ENCODE peak calls at places on chromosomes 6 and 20, in nine cellular contexts. K, U, G, P, C, B, V, Y and H are unnamed samples.

GRCh38 chr6:158869010-158869603 is 49.9 kb upstream of the EZR start:
- DNase-seq in K (no peak), U (no peak), G (no peak), P (no peak), C (no peak), B (peak), V (no peak), Y (peak), H (no peak)

GRCh38 chr6:147961473-147962141 is 381.0 kb upstream of the SASH1 start:
- DNase-seq in K (no peak), U (no peak), G (no peak), P (no peak), C (no peak), B (no peak), V (no peak), Y (no peak), H (no peak)

GRCh38 chr6:96227135-96227534 is 211.4 kb downstream of the FUT9 start:
- DNase-seq in K (no peak), U (no peak), G (no peak), P (no peak), C (no peak), B (no peak), V (no peak), Y (no peak), H (no peak)

GRCh38 chr20:45095753-45096371 is 5.1 kb downstream of the KCNS1 start:
- DNase-seq in K (peak), U (peak), G (peak), P (peak), C (peak), B (peak), V (peak), Y (peak), H (peak)

GRCh38 chr6:37406942-37407341 is 26.1 kb upstream of the CMTR1 start:
- DNase-seq in K (no peak), U (no peak), G (no peak), P (no peak), C (no peak), B (no peak), V (no peak), Y (no peak), H (no peak)

GRCh38 chr20:50574108-50574507 is 63.9 kb downstream of the PTPN1 start:
- DNase-seq in K (no peak), U (no peak), G (no peak), P (no peak), C (no peak), B (no peak), V (no peak), Y (no peak), H (no peak)

GRCh38 chr6:18350271-18350670 is 36.9 kb upstream of the RNF144B start:
- DNase-seq in K (no peak), U (no peak), G (no peak), P (no peak), C (no peak), B (no peak), V (peak), Y (no peak), H (no peak)

GRCh38 chr20:19936801-19937583 is 80.2 kb upstream of the NAA20 start:
- DNase-seq in K (peak), U (no peak), G (peak), P (peak), C (no peak), B (no peak), V (no peak), Y (no peak), H (peak)

GRCh38 chr6:15409301-15410125 is 163.6 kb downstream of the JARID2 start:
- DNase-seq in K (no peak), U (no peak), G (no peak), P (no peak), C (no peak), B (no peak), V (no peak), Y (no peak), H (no peak)

GRCh38 chr20:45433316-45433715 is 17.4 kb downstream of the PIGT start:
- DNase-seq in K (no peak), U (no peak), G (no peak), P (no peak), C (no peak), B (no peak), V (no peak), Y (no peak), H (no peak)

GRCh38 chr6:41422156-41422555 is 86.7 kb downstream of the NCR2 start:
- DNase-seq in K (no peak), U (no peak), G (no peak), P (no peak), C (no peak), B (no peak), V (no peak), Y (no peak), H (no peak)

GRCh38 chr6:27873101-27874030 is 38.8 kb downstream of the OR2B2 start:
- DNase-seq in K (peak), U (no peak), G (peak), P (peak), C (no peak), B (peak), V (no peak), Y (peak), H (no peak)

GRCh38 chr20:43409041-43409913 is 48.4 kb upstream of the SRSF6 start:
- DNase-seq in K (peak), U (no peak), G (no peak), P (no peak), C (peak), B (no peak), V (no peak), Y (no peak), H (peak)

GRCh38 chr20:1718604-1719384 is 61.2 kb upstream of the SIRPG start:
- DNase-seq in K (peak), U (no peak), G (no peak), P (no peak), C (no peak), B (no peak), V (no peak), Y (no peak), H (no peak)

GRCh38 chr6:35427851-35428321 is 24.3 kb upstream of the FANCE start:
- DNase-seq in K (peak), U (no peak), G (no peak), P (no peak), C (no peak), B (no peak), V (no peak), Y (no peak), H (no peak)

GRCh38 chr20:63520594-63520938 is at the start of gene PPDPF:
- DNase-seq in K (peak), U (peak), G (peak), P (peak), C (peak), B (peak), V (peak), Y (peak), H (peak)

GRCh38 chr6:149347067-149347466 is 29.6 kb downstream of the TAB2 start:
- DNase-seq in K (no peak), U (no peak), G (no peak), P (no peak), C (no peak), B (no peak), V (no peak), Y (no peak), H (no peak)

GRCh38 chr6:147621280-147621679 is 112.8 kb downstream of the SAMD5 start:
- DNase-seq in K (no peak), U (no peak), G (no peak), P (no peak), C (no peak), B (no peak), V (no peak), Y (no peak), H (no peak)

GRCh38 chr6:42075159-42075838 is 25.0 kb downstream of the TAF8 start:
- DNase-seq in K (peak), U (peak), G (peak), P (peak), C (peak), B (peak), V (peak), Y (peak), H (peak)

GRCh38 chr6:159595173-159595572 is 97.9 kb downstream of the SOD2 start:
- DNase-seq in K (peak), U (no peak), G (no peak), P (peak), C (no peak), B (no peak), V (no peak), Y (no peak), H (no peak)

GRCh38 chr6:145332001-145332400 is 403.3 kb downstream of the EPM2A start:
- DNase-seq in K (no peak), U (no peak), G (no peak), P (no peak), C (no peak), B (no peak), V (no peak), Y (no peak), H (no peak)

GRCh38 chr6:83069633-83070032 is 2.2 kb downstream of the DOP1A start:
- DNase-seq in K (no peak), U (no peak), G (no peak), P (no peak), C (no peak), B (no peak), V (no peak), Y (no peak), H (no peak)

GRCh38 chr20:52439385-52439784 is 247.8 kb upstream of the ZFP64 start:
- DNase-seq in K (no peak), U (no peak), G (no peak), P (no peak), C (no peak), B (no peak), V (no peak), Y (no peak), H (no peak)

GRCh38 chr20:50395258-50395729 is 114.9 kb upstream of the PTPN1 start:
- DNase-seq in K (peak), U (no peak), G (no peak), P (no peak), C (no peak), B (no peak), V (peak), Y (peak), H (no peak)

GRCh38 chr20:57007171-57007540 is 259.3 kb downstream of the BMP7 start:
- DNase-seq in K (no peak), U (no peak), G (no peak), P (no peak), C (no peak), B (no peak), V (no peak), Y (no peak), H (no peak)

GRCh38 chr6:15685629-15686028 is 22.8 kb upstream of the DTNBP1 start:
- DNase-seq in K (no peak), U (no peak), G (no peak), P (no peak), C (no peak), B (no peak), V (no peak), Y (no peak), H (no peak)

GRCh38 chr20:46683939-46684750 is 5.1 kb downstream of the TP53RK start:
- DNase-seq in K (no peak), U (no peak), G (no peak), P (no peak), C (peak), B (no peak), V (peak), Y (peak), H (no peak)